ENCODE peak calls at places on chromosomes 2 and 18, in four cellular contexts. D is astrocyte of the spinal cord, P is midbrain, N is left ventricle myocardium superior. L is an unnamed sample.

GRCh38 chr2:197309369-197310231 is 980 bp downstream of the ANKRD44 start:
- DNase-seq in D (peak; percentile 6), P (peak; percentile 49), N (peak; percentile 53), L (no peak)

GRCh38 chr2:232465061-232465460 is 9.1 kb downstream of the ALPI start:
- DNase-seq in D (no peak), P (no peak), N (no peak), L (no peak)

GRCh38 chr2:1514391-1515072 is 101.3 kb downstream of the TPO start:
- DNase-seq in D (no peak), P (no peak), N (no peak), L (no peak)

GRCh38 chr18:63427566-63427965 is 5.3 kb upstream of the VPS4B start:
- DNase-seq in D (no peak), P (no peak), N (no peak), L (no peak)

GRCh38 chr2:20611077-20611843 is 39.6 kb downstream of the HS1BP3 start:
- DNase-seq in D (peak; percentile 97), P (no peak), N (peak; percentile 78), L (no peak)

GRCh38 chr2:7692657-7693161 is 775.5 kb downstream of the RNF144A start:
- DNase-seq in D (peak; percentile 27), P (no peak), N (peak; percentile 41), L (no peak)

GRCh38 chr18:59783138-59783537 is 85.9 kb upstream of the CCBE1 start:
- DNase-seq in D (peak; percentile 71), P (peak; percentile 7), N (no peak), L (peak; percentile 74)

GRCh38 chr2:128236491-128237035 is 82.1 kb downstream of the HS6ST1 start:
- DNase-seq in D (peak; percentile 83), P (peak; percentile 6), N (no peak), L (peak; percentile 24)

GRCh38 chr18:11500153-11501122 is 109.0 kb upstream of the SLC35G4 start:
- DNase-seq in D (peak; percentile 98), P (no peak), N (no peak), L (peak; percentile 97)

GRCh38 chr2:102803041-102803896 is 41.4 kb downstream of the TMEM182 start:
- DNase-seq in D (no peak), P (no peak), N (no peak), L (no peak)

GRCh38 chr18:3458952-3459853 is 9.2 kb downstream of the TGIF1 start:
- DNase-seq in D (peak; percentile 82), P (peak; percentile 65), N (no peak), L (peak; percentile 50)

GRCh38 chr18:78416853-78417252 is 562.8 kb upstream of the SALL3 start:
- DNase-seq in D (no peak), P (no peak), N (no peak), L (no peak)